ENCODE peak calls at places on chromosomes 2 and 18, in eight cellular contexts. One of them, this sample, is unnamed.

GRCh38 chr2:207764096-207764630 is 5.5 kb downstream of the FZD5 start:
- DNase-seq in lower lobe of right lung: no peak
- DNase-seq in AML-193: no peak
- DNase-seq in sciatic nerve: no peak
- DNase-seq in activated naive CD8-positive, alpha-beta T cell treated with anti-CD3 and anti-CD28 coated beads, Interleukin-2, amount 10 ng/mL, durations not matched to agents 7 days and 5 days: no peak
- DNase-seq in ACHN: no peak
- DNase-seq in cardiac muscle cell: no peak
- DNase-seq in occipital lobe: no peak
- DNase-seq in this sample: no peak

GRCh38 chr2:209426432-209426831 is 2.6 kb downstream of the MAP2 start:
- DNase-seq in lower lobe of right lung: no peak
- DNase-seq in AML-193: no peak
- DNase-seq in sciatic nerve: no peak
- DNase-seq in activated naive CD8-positive, alpha-beta T cell treated with anti-CD3 and anti-CD28 coated beads, Interleukin-2, amount 10 ng/mL, durations not matched to agents 7 days and 5 days: no peak
- DNase-seq in ACHN: peak
- DNase-seq in cardiac muscle cell: no peak
- DNase-seq in occipital lobe: no peak
- DNase-seq in this sample: no peak

GRCh38 chr18:75041586-75041985 is 167.4 kb downstream of the PTGR3 start:
- DNase-seq in lower lobe of right lung: no peak
- DNase-seq in AML-193: peak
- DNase-seq in sciatic nerve: no peak
- DNase-seq in activated naive CD8-positive, alpha-beta T cell treated with anti-CD3 and anti-CD28 coated beads, Interleukin-2, amount 10 ng/mL, durations not matched to agents 7 days and 5 days: no peak
- DNase-seq in ACHN: peak
- DNase-seq in cardiac muscle cell: no peak
- DNase-seq in occipital lobe: no peak
- DNase-seq in this sample: peak

GRCh38 chr2:167964650-167965404 is 282.6 kb downstream of the STK39 start:
- DNase-seq in lower lobe of right lung: no peak
- DNase-seq in AML-193: no peak
- DNase-seq in sciatic nerve: no peak
- DNase-seq in activated naive CD8-positive, alpha-beta T cell treated with anti-CD3 and anti-CD28 coated beads, Interleukin-2, amount 10 ng/mL, durations not matched to agents 7 days and 5 days: no peak
- DNase-seq in ACHN: peak
- DNase-seq in cardiac muscle cell: peak
- DNase-seq in occipital lobe: no peak
- DNase-seq in this sample: no peak

GRCh38 chr2:159381574-159381973 is 95.1 kb upstream of the WDSUB1 start:
- DNase-seq in lower lobe of right lung: no peak
- DNase-seq in AML-193: no peak
- DNase-seq in sciatic nerve: no peak
- DNase-seq in activated naive CD8-positive, alpha-beta T cell treated with anti-CD3 and anti-CD28 coated beads, Interleukin-2, amount 10 ng/mL, durations not matched to agents 7 days and 5 days: no peak
- DNase-seq in ACHN: peak
- DNase-seq in cardiac muscle cell: no peak
- DNase-seq in occipital lobe: no peak
- DNase-seq in this sample: no peak

GRCh38 chr2:64062840-64063239 is 43.6 kb upstream of the VPS54 start:
- DNase-seq in lower lobe of right lung: no peak
- DNase-seq in AML-193: no peak
- DNase-seq in sciatic nerve: no peak
- DNase-seq in activated naive CD8-positive, alpha-beta T cell treated with anti-CD3 and anti-CD28 coated beads, Interleukin-2, amount 10 ng/mL, durations not matched to agents 7 days and 5 days: no peak
- DNase-seq in ACHN: no peak
- DNase-seq in cardiac muscle cell: no peak
- DNase-seq in occipital lobe: no peak
- DNase-seq in this sample: no peak

GRCh38 chr18:31206787-31207381 is 44.2 kb upstream of the DSC1 start:
- DNase-seq in lower lobe of right lung: peak
- DNase-seq in AML-193: peak
- DNase-seq in sciatic nerve: no peak
- DNase-seq in activated naive CD8-positive, alpha-beta T cell treated with anti-CD3 and anti-CD28 coated beads, Interleukin-2, amount 10 ng/mL, durations not matched to agents 7 days and 5 days: no peak
- DNase-seq in ACHN: peak
- DNase-seq in cardiac muscle cell: no peak
- DNase-seq in occipital lobe: no peak
- DNase-seq in this sample: peak

GRCh38 chr2:74708296-74708695 is 54.2 kb downstream of the SEMA4F start:
- DNase-seq in lower lobe of right lung: no peak
- DNase-seq in AML-193: no peak
- DNase-seq in sciatic nerve: no peak
- DNase-seq in activated naive CD8-positive, alpha-beta T cell treated with anti-CD3 and anti-CD28 coated beads, Interleukin-2, amount 10 ng/mL, durations not matched to agents 7 days and 5 days: no peak
- DNase-seq in ACHN: no peak
- DNase-seq in cardiac muscle cell: no peak
- DNase-seq in occipital lobe: no peak
- DNase-seq in this sample: no peak

GRCh38 chr2:70921839-70922590 is 13.7 kb upstream of the ATP6V1B1 start:
- DNase-seq in lower lobe of right lung: no peak
- DNase-seq in AML-193: no peak
- DNase-seq in sciatic nerve: no peak
- DNase-seq in activated naive CD8-positive, alpha-beta T cell treated with anti-CD3 and anti-CD28 coated beads, Interleukin-2, amount 10 ng/mL, durations not matched to agents 7 days and 5 days: no peak
- DNase-seq in ACHN: no peak
- DNase-seq in cardiac muscle cell: no peak
- DNase-seq in occipital lobe: no peak
- DNase-seq in this sample: no peak